ENCODE peak calls at places on chromosomes 2 and 18, in four cellular contexts. R is A673, J is GM12865, M is right atrium auricular region. Y is an unnamed sample.

GRCh38 chr18:47929681-47930085 is 776 bp downstream of the SMAD2 start:
- DNase-seq in R (no peak), J (no peak), M (no peak), Y (peak; percentile 56)

GRCh38 chr2:226738191-226738820 is 61.3 kb downstream of the IRS1 start:
- DNase-seq in R (no peak), J (no peak), M (no peak), Y (no peak)

GRCh38 chr2:201532686-201533304 is 81.3 kb downstream of the STRADB start:
- DNase-seq in R (peak; percentile 6), J (peak; percentile 82), M (no peak), Y (no peak)

GRCh38 chr18:70371085-70371735 is 82.4 kb downstream of the SOCS6 start:
- DNase-seq in R (no peak), J (no peak), M (no peak), Y (peak; percentile 85)

GRCh38 chr2:3168230-3168891 is 209.3 kb downstream of the EIPR1 start:
- DNase-seq in R (no peak), J (no peak), M (no peak), Y (no peak)

GRCh38 chr18:74633652-74634352 is 36.1 kb downstream of the ZNF407 start:
- DNase-seq in R (no peak), J (no peak), M (no peak), Y (no peak)

GRCh38 chr18:38421016-38421415 is 855.4 kb upstream of the CELF4 start:
- DNase-seq in R (no peak), J (no peak), M (no peak), Y (no peak)

GRCh38 chr2:84041494-84041893 is 417.6 kb downstream of the SUCLG1 start:
- DNase-seq in R (no peak), J (no peak), M (no peak), Y (no peak)

GRCh38 chr2:172461591-172462392 is 34.4 kb downstream of the ITGA6 start:
- DNase-seq in R (peak; percentile 66), J (peak; percentile 61), M (no peak), Y (peak; percentile 79)

GRCh38 chr2:211401328-211401727 is 844.9 kb downstream of the CPS1 start:
- DNase-seq in R (no peak), J (no peak), M (no peak), Y (no peak)

DNA sequence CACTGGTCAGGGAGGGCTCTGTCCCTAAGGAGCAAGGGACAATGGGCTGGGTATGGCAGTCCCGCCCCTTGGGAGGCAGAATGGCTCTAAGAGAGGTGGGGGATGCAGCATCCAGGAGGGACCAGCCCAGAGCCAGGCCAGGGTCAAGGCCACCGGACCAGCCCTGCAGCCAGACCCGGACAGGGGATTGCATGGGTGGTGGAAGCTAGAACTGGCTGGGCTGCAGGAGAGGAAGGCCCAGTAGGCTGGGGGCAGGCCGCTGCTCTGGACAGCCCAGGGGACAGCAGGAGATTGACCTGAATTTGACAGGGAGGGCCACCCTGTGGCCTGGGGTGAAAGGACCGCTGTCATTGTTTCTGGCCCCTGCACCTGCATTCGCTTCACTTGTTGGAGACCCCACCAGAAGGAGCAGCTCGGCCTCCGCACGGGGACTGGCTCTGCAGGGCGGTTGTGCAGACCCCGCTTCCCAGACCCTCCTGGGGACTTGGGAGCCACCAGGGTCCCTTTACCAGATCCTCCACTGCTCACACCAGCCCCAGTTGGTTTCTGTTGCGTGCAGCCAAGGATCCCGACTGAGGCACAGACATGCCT is 14.6 kb downstream of the RAMP1 start:
- DNase-seq in R (no peak), J (no peak), M (no peak), Y (no peak)
- H3K4me3 ChIP-seq in R (no peak overlapping the region), J (no peak overlapping the region), M (no peak overlapping the region), Y (no peak overlapping the region)

GRCh38 chr2:127679680-127680361 is 4.5 kb upstream of the LIMS2 start:
- DNase-seq in R (no peak), J (no peak), M (peak; percentile 44), Y (no peak)

GRCh38 chr2:127680706-127681287 is 5.5 kb upstream of the LIMS2 start:
- DNase-seq in R (no peak), J (no peak), M (peak; percentile 50), Y (no peak)

GRCh38 chr2:127683056-127683455 is 7.7 kb upstream of the LIMS2 start:
- DNase-seq in R (no peak), J (no peak), M (peak; percentile 59), Y (no peak)

GRCh38 chr2:127681976-127682857 is 6.9 kb upstream of the LIMS2 start:
- DNase-seq in R (no peak), J (no peak), M (peak; percentile 50), Y (no peak)

DNA sequence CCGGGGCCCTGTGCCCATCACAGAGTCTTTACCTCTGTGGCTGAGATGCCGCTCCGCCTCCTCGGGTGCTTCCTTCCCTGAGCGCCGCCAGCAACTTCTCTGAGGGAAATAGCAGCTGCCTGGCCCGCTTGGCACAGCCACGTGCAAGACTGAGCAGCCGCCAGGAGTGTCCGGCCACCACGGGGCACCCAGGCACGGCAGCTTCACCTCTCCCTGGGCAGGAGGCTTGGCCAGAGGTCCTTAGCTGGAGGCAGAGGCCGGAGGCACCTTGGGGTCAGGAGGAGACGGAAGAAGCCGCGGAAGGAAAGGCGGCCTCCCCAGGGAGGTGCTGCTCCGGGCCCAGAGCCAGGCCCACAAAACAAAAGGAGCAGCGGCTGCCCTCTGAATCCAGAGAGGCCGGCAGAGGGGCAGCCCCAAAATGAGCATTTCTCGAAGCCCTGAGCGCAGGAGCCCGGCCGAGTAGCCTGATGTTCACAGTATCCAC is 6.0 kb upstream of the LIMS2 start:
- DNase-seq in R (no peak), J (no peak), M (peak; percentile 66), Y (no peak)
- H3K4me3 ChIP-seq in R (no peak overlapping the region), J (no peak overlapping the region), M (peak overlapping the region; percentile 29), Y (no peak overlapping the region)

GRCh38 chr18:21456428-21457178 is 143.9 kb downstream of the ESCO1 start:
- DNase-seq in R (no peak), J (peak; percentile 16), M (no peak), Y (no peak)

GRCh38 chr18:21457179-21457535 is 143.3 kb downstream of the ESCO1 start:
- DNase-seq in R (no peak), J (no peak), M (no peak), Y (no peak)

GRCh38 chr18:21458788-21459187 is 141.7 kb downstream of the ESCO1 start:
- DNase-seq in R (no peak), J (no peak), M (no peak), Y (no peak)

GRCh38 chr18:21458322-21458721 is 142.2 kb downstream of the ESCO1 start:
- DNase-seq in R (no peak), J (no peak), M (no peak), Y (no peak)

GRCh38 chr18:21459706-21460286 is 140.7 kb downstream of the ESCO1 start:
- DNase-seq in R (no peak), J (no peak), M (no peak), Y (no peak)
- H3K4me3 ChIP-seq in R (no peak overlapping the region), J (no peak overlapping the region), M (no peak overlapping the region), Y (no peak overlapping the region)

DNA sequence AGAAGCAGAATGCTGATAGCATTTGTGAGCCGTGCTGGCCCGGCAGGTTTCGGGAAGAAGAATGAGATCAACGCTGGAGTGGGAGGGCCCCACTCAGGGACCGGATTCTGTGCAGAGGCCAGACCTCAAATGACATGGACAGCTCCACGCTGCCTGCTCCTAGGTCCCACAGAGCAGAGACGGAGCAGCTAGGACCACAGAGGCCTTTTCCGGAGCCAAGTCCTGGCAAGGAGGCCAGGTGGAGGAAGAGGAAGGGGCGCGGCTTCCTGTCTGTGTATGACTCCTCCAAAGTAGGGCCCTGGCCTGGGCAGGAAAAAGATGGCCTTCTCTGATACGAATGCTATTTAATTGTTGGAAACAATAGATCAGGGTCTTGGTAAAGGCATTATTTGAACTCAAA is 139.9 kb downstream of the LRRC30 start:
- DNase-seq in R (no peak), J (no peak), M (peak; percentile 79), Y (no peak)
- H3K4me3 ChIP-seq in R (no peak overlapping the region), J (no peak overlapping the region), M (no peak overlapping the region), Y (no peak overlapping the region)

Y was measured in small intestine.